ENCODE peak calls at places on chromosomes 16 and 17, in four cellular contexts. Y, B, V and L are unnamed samples.

GRCh38 chr17:47733414-47734288 is 615 bp downstream of the TBX21 start:
- DNase-seq in Y (no peak), B (no peak), V (no peak), L (no peak)

GRCh38 chr16:3029499-3030127 is 5.8 kb downstream of the THOC6 start:
- DNase-seq in Y (no peak), B (no peak), V (peak), L (peak)

GRCh38 chr17:56173958-56174357 is 20.7 kb downstream of the ANKFN1 start:
- DNase-seq in Y (no peak), B (no peak), V (no peak), L (no peak)

GRCh38 chr16:54283735-54284318 is 2.8 kb downstream of the IRX3 start:
- DNase-seq in Y (no peak), B (no peak), V (no peak), L (no peak)

GRCh38 chr16:48231675-48232214 is 12.4 kb upstream of the LONP2 start:
- DNase-seq in Y (peak), B (peak), V (peak), L (peak)

GRCh38 chr16:78161023-78161729 is 61.7 kb downstream of the WWOX start:
- DNase-seq in Y (no peak), B (no peak), V (no peak), L (no peak)

GRCh38 chr16:70349783-70350182 is 3.1 kb downstream of the DDX19A start:
- DNase-seq in Y (no peak), B (no peak), V (no peak), L (no peak)

GRCh38 chr16:77113835-77114234 is 77.2 kb upstream of the MON1B start:
- DNase-seq in Y (no peak), B (no peak), V (no peak), L (no peak)

GRCh38 chr17:52024296-52024870 is 134.1 kb downstream of the CA10 start:
- DNase-seq in Y (no peak), B (no peak), V (no peak), L (no peak)

GRCh38 chr17:79808763-79809529 is 12.1 kb upstream of the CBX8 start:
- DNase-seq in Y (peak), B (peak), V (peak), L (no peak)

GRCh38 chr17:52026075-52026474 is 132.4 kb downstream of the CA10 start:
- DNase-seq in Y (no peak), B (no peak), V (no peak), L (no peak)

GRCh38 chr17:3556905-3557767 is 476 bp downstream of the TRPV3 start:
- DNase-seq in Y (no peak), B (no peak), V (no peak), L (no peak)

GRCh38 chr16:84806256-84806889 is 13.4 kb upstream of the CRISPLD2 start:
- DNase-seq in Y (no peak), B (peak), V (peak), L (peak)

GRCh38 chr17:41962768-41963434 is 3.7 kb upstream of the CNP start:
- DNase-seq in Y (peak), B (peak), V (peak), L (peak)

GRCh38 chr16:10965440-10966039 is 21.2 kb downstream of the CLEC16A start:
- DNase-seq in Y (no peak), B (no peak), V (peak), L (no peak)

GRCh38 chr17:17959520-17960361 is 12.5 kb downstream of the TOM1L2 start:
- DNase-seq in Y (no peak), B (peak), V (no peak), L (peak)

GRCh38 chr16:62363451-62363850 is 327.2 kb upstream of the CDH8 start:
- DNase-seq in Y (no peak), B (no peak), V (no peak), L (no peak)

GRCh38 chr16:84970447-84971127 is 40.7 kb downstream of the ZDHHC7 start:
- DNase-seq in Y (peak), B (peak), V (peak), L (peak)

GRCh38 chr17:1894753-1895339 is 65.0 kb downstream of the RPA1 start:
- DNase-seq in Y (no peak), B (no peak), V (no peak), L (no peak)

GRCh38 chr17:81400939-81401726 is 5.9 kb downstream of the BAHCC1 start:
- DNase-seq in Y (no peak), B (no peak), V (no peak), L (no peak)

GRCh38 chr17:75020331-75021110 is 8.1 kb downstream of the MRPL58 start:
- DNase-seq in Y (no peak), B (no peak), V (no peak), L (no peak)

GRCh38 chr16:5502467-5502869 is 404.9 kb upstream of the EEF2KMT start:
- DNase-seq in Y (peak), B (peak), V (peak), L (no peak)

GRCh38 chr17:31803494-31804213 is 55.4 kb downstream of the COPRS start:
- DNase-seq in Y (peak), B (peak), V (no peak), L (peak)

GRCh38 chr17:18258356-18259038 is at the start of gene FLII:
- DNase-seq in Y (peak), B (peak), V (peak), L (peak)

GRCh38 chr16:77359065-77359502 is 75.8 kb downstream of the ADAMTS18 start:
- DNase-seq in Y (peak), B (peak), V (no peak), L (peak)

GRCh38 chr17:19578545-19578944 is 44.9 kb downstream of the SLC47A1 start:
- DNase-seq in Y (no peak), B (peak), V (no peak), L (no peak)

GRCh38 chr16:6375471-6376075 is 957.1 kb upstream of the RBFOX1 start:
- DNase-seq in Y (no peak), B (no peak), V (no peak), L (no peak)

GRCh38 chr17:70181376-70181775 is 12.0 kb downstream of the KCNJ2 start:
- DNase-seq in Y (no peak), B (no peak), V (no peak), L (no peak)

GRCh38 chr17:60371416-60371815 is 20.5 kb downstream of the USP32 start:
- DNase-seq in Y (no peak), B (no peak), V (no peak), L (no peak)

GRCh38 chr17:60369727-60370126 is 22.2 kb downstream of the USP32 start:
- DNase-seq in Y (no peak), B (no peak), V (no peak), L (no peak)

GRCh38 chr17:60372790-60373483 is 19.0 kb downstream of the USP32 start:
- DNase-seq in Y (no peak), B (peak), V (no peak), L (peak)

GRCh38 chr17:60371818-60372510 is 20.0 kb downstream of the USP32 start:
- DNase-seq in Y (no peak), B (no peak), V (no peak), L (no peak)
- TF ChIP-seq MAZ in Y (no peak), B (no peak), V (no peak), L (no peak)

DNA sequence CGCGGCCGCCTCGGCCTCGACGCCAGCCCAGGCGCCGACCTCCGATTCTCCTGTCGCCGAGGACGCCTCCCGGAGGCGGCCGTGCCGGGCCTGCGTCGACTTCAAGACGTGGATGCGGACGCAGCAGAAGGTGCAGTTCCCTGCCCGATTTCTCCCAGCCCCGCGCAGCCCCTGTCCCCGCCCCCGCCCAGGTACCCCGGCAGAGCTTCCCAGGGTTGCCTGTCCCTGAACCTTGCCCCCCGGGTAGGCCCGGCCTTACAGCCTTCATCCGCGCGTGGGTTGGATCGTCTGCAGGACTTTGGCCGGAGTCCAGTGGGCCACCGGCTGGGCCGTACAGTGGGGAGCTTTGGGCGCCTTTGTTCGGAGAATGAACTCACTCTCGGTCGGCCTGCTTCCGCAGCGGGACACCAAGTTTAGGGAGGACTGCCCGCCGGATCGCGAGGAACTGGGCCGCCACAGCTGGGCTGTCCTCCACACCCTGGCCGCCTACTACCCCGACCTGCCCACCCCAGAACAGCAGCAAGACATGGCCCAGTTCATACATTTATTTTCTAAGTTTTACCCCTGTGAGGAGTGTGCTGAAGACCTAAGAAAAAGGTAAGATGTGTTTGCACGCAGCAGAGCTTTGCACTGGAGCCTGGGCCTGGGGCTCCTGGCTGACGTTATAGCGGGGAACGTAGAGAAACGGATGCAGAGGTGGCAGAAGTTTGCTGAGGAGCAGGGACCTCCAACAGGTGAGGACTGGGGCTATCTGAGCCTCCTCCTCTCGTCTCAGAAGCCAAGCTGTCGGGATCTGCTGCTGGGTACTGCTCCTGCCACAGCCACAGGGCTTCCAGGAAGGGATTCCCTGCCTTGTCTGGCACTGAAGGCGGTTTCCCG is 593 bp downstream of the GFER start:
- DNase-seq in Y (peak), B (no peak), V (peak), L (peak)
- TF ChIP-seq MAZ in Y (no peak), B (no peak), V (no peak), L (no peak)

GRCh38 chr17:40912506-40913220 is 24.8 kb downstream of the KRT23 start:
- DNase-seq in Y (no peak), B (no peak), V (no peak), L (no peak)
- TF ChIP-seq MAZ in Y (no peak), B (no peak), V (no peak), L (no peak)

GRCh38 chr17:5661486-5662125 is 77.3 kb upstream of the NLRP1 start:
- DNase-seq in Y (no peak), B (no peak), V (peak), L (no peak)
- TF ChIP-seq MAZ in Y (no peak), B (no peak), V (no peak), L (no peak)

GRCh38 chr17:320809-321385 is 31.7 kb downstream of the RPH3AL start:
- DNase-seq in Y (no peak), B (peak), V (no peak), L (no peak)

GRCh38 chr17:322006-322780 is 30.4 kb downstream of the RPH3AL start:
- DNase-seq in Y (no peak), B (no peak), V (no peak), L (no peak)

GRCh38 chr17:323181-323580 is 29.4 kb downstream of the RPH3AL start:
- DNase-seq in Y (no peak), B (no peak), V (no peak), L (no peak)

GRCh38 chr17:320139-320538 is 32.5 kb downstream of the RPH3AL start:
- DNase-seq in Y (no peak), B (no peak), V (no peak), L (peak)

GRCh38 chr17:321386-321941 is 31.1 kb downstream of the RPH3AL start:
- DNase-seq in Y (no peak), B (no peak), V (no peak), L (no peak)
- TF ChIP-seq MAZ in Y (no peak), B (no peak), V (no peak), L (no peak)